ENCODE peak calls at places on chromosomes 2 and 18, in nine cellular contexts. V is dermis blood vessel endothelial cell; S is astrocyte; K is fibroblast of pulmonary artery; Y is renal cortical epithelial cell; C is BE2C; X is GM23248; I is activated T-cell treated with anti-CD3 and anti-CD28 coated beads, Interleukin-2, amount 50 U/mL, for 72 hours; T is mesendoderm. R is an unnamed sample.

GRCh38 chr2:225668606-225669266 is 269.2 kb downstream of the NYAP2 start:
- DNase-seq in K (peak), S (peak), Y (peak), C (peak), X (peak), V (peak), I (peak), T (peak), R (no peak)

GRCh38 chr2:112623913-112624777 is 21.6 kb upstream of the SLC20A1 start:
- DNase-seq in C (no peak), X (peak), S (peak), I (peak), V (peak), T (no peak), K (peak), Y (peak), R (peak)

GRCh38 chr2:88831071-88831791 is 139.8 kb downstream of the RPIA start:
- DNase-seq in T (no peak), V (peak), K (no peak), X (no peak), S (no peak), Y (peak), C (no peak), I (no peak), R (no peak)

GRCh38 chr2:98252394-98252793 is 93.9 kb upstream of the CNGA3 start:
- DNase-seq in S (no peak), X (no peak), I (no peak), T (no peak), K (no peak), C (no peak), Y (no peak), V (no peak), R (no peak)

GRCh38 chr2:134137182-134137595 is 116.7 kb upstream of the MGAT5 start:
- DNase-seq in C (no peak), Y (peak), I (no peak), V (peak), X (peak), T (no peak), K (peak), S (peak), R (no peak)

GRCh38 chr2:174836345-174836999 is 72.2 kb upstream of the CHRNA1 start:
- DNase-seq in I (no peak), Y (peak), C (peak), T (no peak), V (peak), S (peak), X (peak), K (peak), R (no peak)

GRCh38 chr2:134411279-134411827 is 157.5 kb downstream of the MGAT5 start:
- DNase-seq in C (peak), K (no peak), Y (no peak), V (no peak), X (no peak), I (no peak), S (no peak), T (no peak), R (no peak)

GRCh38 chr2:120551540-120551939 is 184.1 kb upstream of the GLI2 start:
- DNase-seq in T (no peak), K (peak), Y (no peak), X (no peak), S (no peak), C (no peak), I (no peak), V (no peak), R (no peak)

GRCh38 chr2:131425191-131426021 is 50.5 kb upstream of the TUBA3D start:
- DNase-seq in K (no peak), T (no peak), I (peak), X (no peak), C (no peak), Y (no peak), S (no peak), V (no peak), R (no peak)

GRCh38 chr18:51890762-51891161 is 449.2 kb upstream of the DCC start:
- DNase-seq in S (peak), C (no peak), I (no peak), Y (peak), V (peak), X (peak), T (no peak), K (peak), R (no peak)

GRCh38 chr2:144389151-144389929 is 130.6 kb downstream of the ZEB2 start:
- DNase-seq in I (no peak), T (peak), C (no peak), Y (no peak), S (no peak), X (no peak), K (no peak), V (peak), R (peak)

GRCh38 chr2:230861564-230862255 is 3.0 kb upstream of the ITM2C start:
- DNase-seq in X (no peak), Y (no peak), S (no peak), V (no peak), K (no peak), C (no peak), I (no peak), T (peak), R (no peak)

GRCh38 chr2:71503827-71504226 is 50.5 kb downstream of the DYSF start:
- DNase-seq in I (no peak), C (no peak), K (no peak), S (no peak), V (peak), Y (peak), T (no peak), X (no peak), R (no peak)

GRCh38 chr18:74731097-74731496 is 133.4 kb downstream of the ZNF407 start:
- DNase-seq in K (peak), Y (no peak), X (peak), T (no peak), C (no peak), S (peak), V (peak), I (no peak), R (no peak)

GRCh38 chr18:57542801-57543427 is 43.6 kb downstream of the FECH start:
- DNase-seq in I (no peak), S (no peak), C (no peak), X (peak), K (no peak), Y (no peak), T (peak), V (no peak), R (no peak)

GRCh38 chr18:65409266-65409665 is 341.5 kb upstream of the CDH7 start:
- DNase-seq in S (no peak), V (no peak), C (no peak), T (no peak), X (no peak), I (no peak), Y (no peak), K (no peak), R (no peak)

GRCh38 chr18:25164837-25165791 is 186.9 kb downstream of the ZNF521 start:
- DNase-seq in T (no peak), V (peak), I (no peak), C (no peak), X (peak), K (peak), S (peak), Y (peak), R (no peak)

GRCh38 chr2:118044849-118045248 is 31.0 kb upstream of the CCDC93 start:
- DNase-seq in C (no peak), I (no peak), V (no peak), S (no peak), K (no peak), X (no peak), Y (no peak), T (no peak), R (no peak)

GRCh38 chr18:31555971-31556747 is 35.5 kb upstream of the TTR start:
- DNase-seq in X (peak), I (peak), S (peak), Y (peak), K (peak), C (peak), T (peak), V (peak), R (peak)

GRCh38 chr18:49588971-49589370 is 27.1 kb downstream of the LIPG start:
- DNase-seq in S (no peak), I (no peak), Y (no peak), K (no peak), V (no peak), T (no peak), X (no peak), C (no peak), R (no peak)

GRCh38 chr2:74849228-74849892 is 15.4 kb downstream of the HK2 start:
- DNase-seq in X (peak), K (peak), T (peak), Y (no peak), I (peak), V (peak), S (no peak), C (no peak), R (no peak)

GRCh38 chr2:168633200-168633599 is 169.2 kb upstream of the NOSTRIN start:
- DNase-seq in S (no peak), T (no peak), V (peak), K (peak), Y (no peak), I (no peak), X (no peak), C (no peak), R (no peak)

GRCh38 chr2:47867205-47867604 is 39.1 kb downstream of the FBXO11 start:
- DNase-seq in T (no peak), C (peak), K (peak), Y (peak), I (no peak), V (peak), X (peak), S (peak), R (no peak)

GRCh38 chr18:37019157-37019571 is 190.2 kb downstream of the KIAA1328 start:
- DNase-seq in C (peak), K (peak), X (peak), Y (peak), I (no peak), S (peak), V (peak), T (peak), R (peak)

GRCh38 chr2:56687169-56687568 is 503.4 kb downstream of the CCDC85A start:
- DNase-seq in T (no peak), I (no peak), X (no peak), V (no peak), Y (no peak), C (no peak), K (peak), S (peak), R (no peak)

GRCh38 chr2:191688934-191689695 is 11.2 kb downstream of the NABP1 start:
- DNase-seq in Y (peak), V (peak), I (no peak), S (peak), T (peak), X (peak), C (no peak), K (peak), R (peak)

GRCh38 chr18:27363918-27364317 is 178.8 kb upstream of the CHST9 start:
- DNase-seq in S (peak), V (no peak), T (peak), K (peak), I (no peak), Y (peak), X (peak), C (no peak), R (peak)